ENCODE peak calls at places on chromosomes 4 and X, in eight cellular contexts. M is AG08395; H is GM04503; X is amniotic stem cell; U is activated CD8-positive, alpha-beta memory T cell treated with anti-CD3 and anti-CD28 coated beads for 4 hours; G is activated CD8-positive, alpha-beta T cell treated with anti-CD3 and anti-CD28 coated beads, Interleukin-2, amount 10 ng/mL, durations not matched to agents 7 days and 5 days; P is NCI-H1105; E is H9. J is an unnamed sample.
A peak's percentile ranks its signal among the peaks of the same experiment; 100 is the strongest.

GRCh38 chr4:8855781-8856245 is 15.8 kb downstream of the HMX1 start:
- DNase-seq in U (no peak), P (no peak), E (peak; percentile 78), M (no peak), G (no peak), H (no peak), X (no peak), J (no peak)

GRCh38 chr4:74451214-74451661 is 6.3 kb downstream of the AREG start:
- DNase-seq in H (no peak), X (no peak), E (no peak), P (no peak), M (peak; percentile 42), U (no peak), G (no peak), J (no peak)

GRCh38 chr4:155666701-155667537 is at the start of gene GUCY1A1:
- DNase-seq in H (no peak), G (peak; percentile 46), U (no peak), P (peak; percentile 4), X (no peak), E (peak; percentile 63), M (peak; percentile 6), J (no peak)

GRCh38 chr4:174212061-174212460 is 71.4 kb downstream of the FBXO8 start:
- DNase-seq in E (no peak), G (no peak), U (no peak), X (no peak), H (no peak), M (no peak), P (no peak), J (no peak)

GRCh38 chr4:120920666-120921065 is 1.9 kb downstream of the PRDM5 start:
- DNase-seq in E (no peak), P (no peak), U (no peak), G (no peak), X (no peak), M (no peak), H (no peak), J (no peak)

GRCh38 chrX:10612215-10612614 is 8.2 kb downstream of the MID1 start:
- DNase-seq in U (no peak), P (no peak), G (no peak), X (no peak), M (no peak), E (no peak), H (no peak), J (no peak)

GRCh38 chr4:24644983-24645764 is 60.8 kb upstream of the DHX15 start:
- DNase-seq in P (no peak), G (no peak), U (no peak), X (no peak), M (no peak), E (no peak), H (no peak), J (no peak)

GRCh38 chrX:98380106-98380505 is 1496.4 kb downstream of the RPA4 start:
- DNase-seq in X (no peak), G (no peak), E (peak; percentile 87), U (no peak), P (no peak), M (no peak), H (no peak), J (no peak)

GRCh38 chrX:46444011-46444410 is 101.2 kb downstream of the ZNF674 start:
- DNase-seq in H (peak; percentile 65), G (no peak), U (no peak), E (no peak), M (peak; percentile 78), P (no peak), X (peak; percentile 15), J (no peak)

GRCh38 chr4:31246856-31247255 is 526.7 kb downstream of the PCDH7 start:
- DNase-seq in P (no peak), M (no peak), U (no peak), X (no peak), H (no peak), E (no peak), G (no peak), J (no peak)

GRCh38 chrX:30680618-30681017 is 27.4 kb downstream of the GK start:
- DNase-seq in P (no peak), H (no peak), E (no peak), M (no peak), U (no peak), G (no peak), X (no peak), J (no peak)

GRCh38 chrX:132957211-132958085 is 981 bp downstream of the HS6ST2 start:
- DNase-seq in P (no peak), U (no peak), M (no peak), E (peak; percentile 58), X (no peak), G (no peak), H (no peak), J (no peak)

GRCh38 chrX:133980832-133981588 is 4.4 kb downstream of the GPC3 start:
- DNase-seq in H (no peak), P (no peak), U (no peak), M (no peak), G (no peak), X (no peak), E (no peak), J (no peak)

GRCh38 chr4:165294907-165295306 is 32.6 kb upstream of the MSMO1 start:
- DNase-seq in E (no peak), G (peak; percentile 62), U (no peak), H (no peak), X (no peak), P (no peak), M (no peak), J (no peak)

GRCh38 chr4:87078987-87079469 is 141.4 kb downstream of the KLHL8 start:
- DNase-seq in P (no peak), H (peak; percentile 78), X (no peak), E (no peak), M (peak; percentile 67), U (no peak), G (no peak), J (no peak)

GRCh38 chr4:8300832-8301231 is 31.3 kb downstream of the HTRA3 start:
- DNase-seq in M (no peak), H (no peak), E (no peak), X (no peak), P (no peak), G (no peak), U (no peak), J (no peak)

GRCh38 chrX:115449742-115450141 is 111.2 kb upstream of the PLS3 start:
- DNase-seq in U (no peak), G (no peak), P (no peak), H (no peak), M (no peak), E (no peak), X (no peak), J (no peak)

GRCh38 chr4:52822583-52823477 is 39.3 kb upstream of the RASL11B start:
- DNase-seq in M (peak; percentile 68), P (no peak), G (peak; percentile 15), X (no peak), E (no peak), H (peak; percentile 53), U (no peak), J (peak; percentile 14)

GRCh38 chr4:173990126-173990878 is 293.2 kb downstream of the FBXO8 start:
- DNase-seq in X (peak; percentile 41), P (no peak), M (peak; percentile 42), U (no peak), E (no peak), G (no peak), H (peak; percentile 11), J (no peak)

GRCh38 chr4:8837181-8837811 is 34.3 kb downstream of the HMX1 start:
- DNase-seq in U (no peak), G (no peak), X (no peak), P (no peak), M (no peak), E (peak; percentile 34), H (no peak), J (no peak)

GRCh38 chr4:128675083-128675482 is 134.4 kb upstream of the JADE1 start:
- DNase-seq in X (no peak), E (no peak), P (no peak), U (no peak), G (no peak), H (no peak), M (no peak), J (no peak)

GRCh38 chr4:154743683-154744340 is at the start of gene LRAT:
- DNase-seq in G (peak; percentile 43), H (no peak), X (no peak), M (peak; percentile 37), P (no peak), E (peak; percentile 92), U (no peak), J (no peak)

GRCh38 chr4:169293343-169294176 is 22.8 kb upstream of the SH3RF1 start:
- DNase-seq in H (no peak), E (no peak), G (peak; percentile 24), X (no peak), U (no peak), M (no peak), P (no peak), J (no peak)

GRCh38 chr4:2064276-2064991 is 5.3 kb downstream of the NAT8L start:
- DNase-seq in H (no peak), M (no peak), U (no peak), P (no peak), X (no peak), E (no peak), G (no peak), J (no peak)

GRCh38 chr4:168486961-168487820 is 6.9 kb upstream of the DDX60L start:
- DNase-seq in H (no peak), G (no peak), M (peak; percentile 60), P (no peak), X (peak; percentile 9), U (no peak), E (no peak), J (no peak)

GRCh38 chr4:84500386-84501196 is 1.5 kb upstream of the NKX6-1 start:
- DNase-seq in U (no peak), H (no peak), E (no peak), X (no peak), P (no peak), G (no peak), M (no peak), J (no peak)

GRCh38 chrX:139890991-139891700 is 41.7 kb downstream of the ATP11C start:
- DNase-seq in E (no peak), P (no peak), U (no peak), G (no peak), X (peak; percentile 22), H (no peak), M (peak; percentile 48), J (no peak)

GRCh38 chrX:128975716-128976115 is 547.6 kb downstream of the SMARCA1 start:
- DNase-seq in G (peak; percentile 20), U (no peak), E (peak; percentile 80), X (no peak), P (peak; percentile 0), M (no peak), H (no peak), J (no peak)

GRCh38 chr4:7240341-7240740 is 48.0 kb downstream of the SORCS2 start:
- DNase-seq in M (no peak), U (no peak), G (no peak), E (no peak), X (no peak), P (no peak), H (no peak), J (no peak)